ENCODE peak calls at places on chromosome 19, in ten cellular contexts. G, I, R, X, E, F, B, T, U and Y are unnamed samples.

GRCh38 chr19:10708261-10708660 is 7.0 kb downstream of the QTRT1 start:
- DNase-seq in G (no peak), I (no peak), R (no peak), X (no peak), E (no peak), F (no peak), B (no peak), T (no peak), U (no peak), Y (no peak)

GRCh38 chr19:36257512-36257876 is 42.6 kb downstream of the ZNF146 start:
- DNase-seq in G (no peak), I (no peak), R (no peak), X (no peak), E (no peak), F (no peak), B (peak), T (no peak), U (no peak), Y (no peak)

GRCh38 chr19:1261863-1262686 is 7.1 kb upstream of the CIRBP start:
- DNase-seq in G (peak), I (peak), R (no peak), X (peak), E (peak), F (peak), B (peak), T (peak), U (no peak), Y (no peak)

GRCh38 chr19:10637894-10638293 is 12.5 kb downstream of the SLC44A2 start:
- DNase-seq in G (no peak), I (no peak), R (no peak), X (no peak), E (no peak), F (no peak), B (no peak), T (no peak), U (no peak), Y (no peak)

GRCh38 chr19:56639217-56639616 is 3.7 kb upstream of the SMIM17 start:
- DNase-seq in G (no peak), I (peak), R (no peak), X (no peak), E (peak), F (no peak), B (peak), T (no peak), U (no peak), Y (no peak)

GRCh38 chr19:22623841-22624221 is 10.3 kb upstream of the ZNF492 start:
- DNase-seq in G (no peak), I (no peak), R (no peak), X (peak), E (no peak), F (no peak), B (no peak), T (no peak), U (peak), Y (no peak)

GRCh38 chr19:19749332-19750130 is 16.6 kb upstream of the ZNF14 start:
- DNase-seq in G (no peak), I (no peak), R (no peak), X (no peak), E (no peak), F (no peak), B (no peak), T (no peak), U (no peak), Y (no peak)

GRCh38 chr19:17735410-17735809 is 15.9 kb upstream of the FCHO1 start:
- DNase-seq in G (no peak), I (no peak), R (no peak), X (no peak), E (no peak), F (no peak), B (no peak), T (no peak), U (no peak), Y (no peak)

GRCh38 chr19:53558404-53558803 is 20.5 kb downstream of the ZNF331 start:
- DNase-seq in G (no peak), I (no peak), R (no peak), X (no peak), E (no peak), F (no peak), B (no peak), T (no peak), U (no peak), Y (no peak)

GRCh38 chr19:45498411-45499195 is at the start of gene PPM1N:
- DNase-seq in G (no peak), I (no peak), R (no peak), X (peak), E (peak), F (no peak), B (peak), T (peak), U (no peak), Y (no peak)

GRCh38 chr19:43290568-43291359 is 21.4 kb upstream of the PSG9 start:
- DNase-seq in G (no peak), I (no peak), R (no peak), X (no peak), E (peak), F (no peak), B (peak), T (no peak), U (no peak), Y (no peak)

GRCh38 chr19:16001481-16002312 is 52.9 kb downstream of the OR10H4 start:
- DNase-seq in G (no peak), I (peak), R (no peak), X (no peak), E (peak), F (no peak), B (peak), T (peak), U (no peak), Y (peak)

GRCh38 chr19:40190891-40191835 is at the start of gene MAP3K10:
- DNase-seq in G (peak), I (peak), R (no peak), X (peak), E (peak), F (peak), B (peak), T (peak), U (no peak), Y (peak)

GRCh38 chr19:55519461-55520311 is 17.2 kb downstream of the SBK2 start:
- DNase-seq in G (no peak), I (peak), R (no peak), X (no peak), E (peak), F (no peak), B (peak), T (peak), U (no peak), Y (peak)

GRCh38 chr19:30371960-30372824 is at the start of gene ZNF536:
- DNase-seq in G (no peak), I (no peak), R (no peak), X (no peak), E (no peak), F (no peak), B (no peak), T (no peak), U (no peak), Y (no peak)

GRCh38 chr19:7507884-7508283 is 8.0 kb upstream of the ZNF358 start:
- DNase-seq in G (peak), I (peak), R (peak), X (peak), E (peak), F (no peak), B (peak), T (peak), U (no peak), Y (peak)

GRCh38 chr19:30704716-30705115 is 332.5 kb downstream of the ZNF536 start:
- DNase-seq in G (no peak), I (no peak), R (no peak), X (no peak), E (no peak), F (no peak), B (no peak), T (no peak), U (no peak), Y (no peak)

GRCh38 chr19:33530842-33531241 is 9.3 kb upstream of the PEPD start:
- DNase-seq in G (no peak), I (no peak), R (no peak), X (no peak), E (no peak), F (no peak), B (no peak), T (no peak), U (no peak), Y (no peak)

GRCh38 chr19:54418030-54418929 is 3.0 kb downstream of the TTYH1 start:
- DNase-seq in G (no peak), I (peak), R (no peak), X (no peak), E (no peak), F (no peak), B (peak), T (peak), U (no peak), Y (no peak)

GRCh38 chr19:1104452-1105216 is 840 bp downstream of the GPX4 start:
- DNase-seq in G (peak), I (peak), R (no peak), X (peak), E (peak), F (peak), B (peak), T (peak), U (no peak), Y (no peak)

GRCh38 chr19:8571006-8571411 is 6.2 kb downstream of the MYO1F start:
- DNase-seq in G (no peak), I (peak), R (no peak), X (no peak), E (peak), F (no peak), B (peak), T (peak), U (no peak), Y (no peak)

GRCh38 chr19:7326105-7326877 is 22.4 kb upstream of the ARHGEF18 start:
- DNase-seq in G (no peak), I (no peak), R (no peak), X (no peak), E (peak), F (no peak), B (peak), T (peak), U (no peak), Y (no peak)

GRCh38 chr19:10662384-10663251 is 8.5 kb downstream of the ILF3 start:
- DNase-seq in G (no peak), I (peak), R (no peak), X (no peak), E (no peak), F (no peak), B (peak), T (peak), U (no peak), Y (no peak)

GRCh38 chr19:29260477-29261317 is 47.7 kb upstream of the UQCRFS1 start:
- DNase-seq in G (no peak), I (no peak), R (no peak), X (no peak), E (peak), F (no peak), B (peak), T (peak), U (no peak), Y (no peak)

GRCh38 chr19:33290956-33291622 is 11.2 kb downstream of the CEBPA start:
- DNase-seq in G (no peak), I (no peak), R (no peak), X (no peak), E (no peak), F (no peak), B (no peak), T (no peak), U (no peak), Y (no peak)

GRCh38 chr19:13987101-13987890 is 18.8 kb downstream of the RFX1 start:
- DNase-seq in G (no peak), I (no peak), R (no peak), X (no peak), E (no peak), F (no peak), B (no peak), T (no peak), U (no peak), Y (no peak)

GRCh38 chr19:4310247-4311121 is 6.1 kb downstream of the FSD1 start:
- DNase-seq in G (no peak), I (no peak), R (no peak), X (no peak), E (no peak), F (no peak), B (no peak), T (no peak), U (no peak), Y (no peak)

DNA sequence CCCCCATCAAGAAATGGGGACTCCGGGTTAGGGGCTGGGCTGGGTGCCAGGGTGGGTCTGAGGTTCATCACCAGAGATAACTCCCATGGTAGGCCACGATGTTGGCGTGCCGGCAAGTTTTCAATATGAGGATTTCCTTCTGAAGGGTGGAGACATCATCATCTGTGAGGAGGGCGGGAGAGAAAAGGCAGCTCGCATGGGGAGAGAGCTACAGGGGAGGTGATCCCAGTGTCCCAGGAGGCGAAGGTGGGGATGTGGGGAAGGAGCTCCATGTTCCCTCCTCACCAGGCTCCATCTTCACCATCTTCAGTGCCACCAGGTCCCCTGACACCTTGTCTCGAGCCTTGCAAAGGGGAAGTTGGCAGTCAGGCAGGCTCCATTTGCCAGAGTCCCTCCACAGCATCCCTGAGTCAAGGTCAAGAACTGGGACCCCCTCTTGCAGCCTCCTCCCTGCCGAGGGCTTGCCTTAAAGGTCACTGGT is 430 bp downstream of the MAP4K1 start:
- DNase-seq in G (no peak), I (no peak), R (no peak), X (peak), E (no peak), F (no peak), B (no peak), T (no peak), U (no peak), Y (no peak)
- H3K4me3 ChIP-seq in G (no peak), I (no peak), R (no peak), X (no peak), E (no peak), F (no peak), B (no peak), T (no peak), U (peak), Y (no peak)

GRCh38 chr19:41879080-41879479 is 2.0 kb downstream of the CD79A start:
- DNase-seq in G (no peak), I (no peak), R (no peak), X (no peak), E (no peak), F (no peak), B (no peak), T (no peak), U (no peak), Y (no peak)
- H3K4me3 ChIP-seq in G (no peak), I (no peak), R (no peak), X (no peak), E (no peak), F (no peak), B (no peak), T (no peak), U (no peak), Y (no peak)

GRCh38 chr19:2288743-2289713 is 7.1 kb upstream of the PEAK3 start:
- DNase-seq in G (no peak), I (no peak), R (no peak), X (no peak), E (no peak), F (no peak), B (no peak), T (no peak), U (no peak), Y (no peak)
- H3K4me3 ChIP-seq in G (peak), I (no peak), R (no peak), X (no peak), E (no peak), F (no peak), B (no peak), T (no peak), U (no peak), Y (no peak)

DNA sequence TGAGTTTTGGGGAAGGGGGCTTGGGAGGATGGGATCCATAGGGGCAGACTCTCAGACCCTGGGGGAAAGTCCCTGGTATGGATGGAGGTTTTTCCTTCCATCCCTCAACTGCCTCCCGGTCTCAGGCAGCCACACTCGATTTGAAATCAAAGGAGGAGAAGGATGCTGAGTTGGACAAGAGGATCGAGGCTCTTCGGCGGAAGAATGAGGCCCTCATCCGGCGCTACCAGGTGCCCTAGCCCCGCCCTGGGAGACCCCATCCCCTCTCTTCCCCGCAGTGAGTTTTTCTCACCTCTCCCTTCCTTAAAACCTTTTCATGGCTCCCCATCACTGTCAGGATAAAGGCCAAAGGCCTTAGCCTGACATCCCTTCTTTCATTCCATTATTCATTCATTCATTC is 2.1 kb downstream of the CCDC9 start:
- DNase-seq in G (no peak), I (no peak), R (no peak), X (no peak), E (no peak), F (no peak), B (no peak), T (no peak), U (no peak), Y (no peak)
- H3K4me3 ChIP-seq in G (no peak), I (peak), R (peak), X (no peak), E (peak), F (no peak), B (no peak), T (peak), U (peak), Y (peak)